ENCODE peak calls at places on chromosomes 1 and 21, in nine cellular contexts. E is nucleus accumbens; H is naive thymus-derived CD8-positive, alpha-beta T cell; R is stimulated activated CD4-positive, alpha-beta T cell treated with anti-CD3 and anti-CD28 coated beads, TNF-alpha, amount 100 ng/mL, for 24 hours; Q is HTR-8/SVneo; W is iPS-NIHi11; J is MM.1S; X is brain microvascular endothelial cell; N is EH. Y is an unnamed sample.

GRCh38 chr1:27773732-27774445 is 870 bp downstream of the STX12 start:
- DNase-seq in N (peak), J (peak), W (no peak), H (peak), R (no peak), X (peak), Q (peak), E (no peak), Y (no peak)

GRCh38 chr1:20837554-20838192 is 50.6 kb upstream of the HP1BP3 start:
- DNase-seq in Q (no peak), J (no peak), W (no peak), E (no peak), R (no peak), N (no peak), X (no peak), H (no peak), Y (no peak)

GRCh38 chr1:75539230-75540116 is 71.4 kb downstream of the SLC44A5 start:
- DNase-seq in R (no peak), E (no peak), W (no peak), J (no peak), H (no peak), X (no peak), N (no peak), Q (no peak), Y (peak)

GRCh38 chr1:155268630-155269029 is 4.7 kb downstream of the CLK2 start:
- DNase-seq in E (no peak), N (no peak), R (no peak), Q (no peak), X (no peak), W (no peak), J (no peak), H (no peak), Y (no peak)

GRCh38 chr1:247293047-247293446 is 37.2 kb downstream of the VN1R5 start:
- DNase-seq in X (peak), W (no peak), J (no peak), Q (no peak), N (peak), R (no peak), H (no peak), E (no peak), Y (no peak)

GRCh38 chr1:196136396-196136795 is 471.8 kb downstream of the KCNT2 start:
- DNase-seq in R (no peak), Q (no peak), H (no peak), N (peak), J (no peak), X (no peak), E (no peak), W (no peak), Y (no peak)

GRCh38 chr1:86906419-86906818 is 7.5 kb downstream of the SELENOF start:
- DNase-seq in X (no peak), R (no peak), E (no peak), Q (no peak), J (no peak), N (peak), H (no peak), W (no peak), Y (no peak)

GRCh38 chr1:10724948-10725852 is 71.2 kb downstream of the CASZ1 start:
- DNase-seq in W (no peak), J (no peak), X (no peak), E (no peak), Q (no peak), R (no peak), H (no peak), N (peak), Y (no peak)

GRCh38 chr21:45259206-45259795 is 28.4 kb downstream of the POFUT2 start:
- DNase-seq in R (no peak), H (no peak), E (no peak), N (no peak), Q (no peak), X (no peak), J (no peak), W (peak), Y (no peak)

GRCh38 chr1:6962956-6963915 is 178.0 kb downstream of the CAMTA1 start:
- DNase-seq in N (no peak), E (no peak), W (peak), H (peak), J (peak), X (no peak), R (no peak), Q (no peak), Y (peak)

GRCh38 chr1:22311461-22311860 is 140.2 kb upstream of the ZBTB40 start:
- DNase-seq in Q (no peak), X (no peak), H (no peak), R (no peak), W (no peak), N (no peak), E (no peak), J (no peak), Y (no peak)

GRCh38 chr1:225973158-225973557 is 26.0 kb downstream of the SDE2 start:
- DNase-seq in X (no peak), W (peak), H (no peak), N (no peak), Q (no peak), R (no peak), E (no peak), J (no peak), Y (peak)

GRCh38 chr1:21299007-21299406 is 8.7 kb upstream of the ECE1 start:
- DNase-seq in R (no peak), N (no peak), X (no peak), Q (no peak), E (no peak), H (no peak), J (no peak), W (no peak), Y (no peak)

GRCh38 chr1:238985312-238985711 is 401.1 kb upstream of the CHRM3 start:
- DNase-seq in J (no peak), H (no peak), W (no peak), E (no peak), R (no peak), X (no peak), N (no peak), Q (no peak), Y (no peak)

GRCh38 chr21:36994501-36995189 is 11.9 kb upstream of the RIPPLY3 start:
- DNase-seq in J (no peak), N (no peak), R (no peak), E (no peak), W (no peak), H (peak), Q (no peak), X (no peak), Y (no peak)

GRCh38 chr1:40232444-40232843 is 15.3 kb upstream of the TMCO2 start:
- DNase-seq in H (peak), N (no peak), E (no peak), W (no peak), Q (no peak), X (no peak), J (peak), R (peak), Y (no peak)

GRCh38 chr1:152519876-152520275 is 5.6 kb downstream of the CRCT1 start:
- DNase-seq in X (no peak), E (no peak), W (no peak), J (no peak), H (no peak), R (no peak), N (no peak), Q (no peak), Y (no peak)